ENCODE peak calls at places on chromosomes 2 and 18, in four cellular contexts. N is astrocyte; L is breast epithelium; M is CD8-positive, alpha-beta T cell. I is an unnamed sample.

GRCh38 chr2:105034170-105034569 is 3.7 kb upstream of the MRPS9 start:
- DNase-seq in N (no peak), L (no peak), M (no peak), I (no peak)

GRCh38 chr2:198795419-198795818 is 662.3 kb downstream of the SATB2 start:
- DNase-seq in M (no peak), L (no peak), N (no peak), I (no peak)

GRCh38 chr2:109692013-109692738 is 78.0 kb downstream of the SOWAHC start:
- DNase-seq in N (no peak), M (no peak), L (no peak), I (no peak)

GRCh38 chr2:38178556-38179419 is 102.8 kb upstream of the CYP1B1 start:
- DNase-seq in L (peak; percentile 44), M (no peak), N (peak; percentile 90), I (no peak)

GRCh38 chr2:158464426-158465281 is 7.9 kb downstream of the PKP4 start:
- DNase-seq in L (no peak), M (no peak), N (peak; percentile 26), I (no peak)

GRCh38 chr2:27914046-27914792 is 23.7 kb downstream of the BABAM2 start:
- DNase-seq in N (no peak), L (no peak), M (no peak), I (no peak)

GRCh38 chr18:24876266-24876665 is 415.8 kb downstream of the HRH4 start:
- DNase-seq in L (no peak), N (no peak), M (no peak), I (no peak)

GRCh38 chr2:131657895-131658768 is 130.4 kb downstream of the CCDC74A start:
- DNase-seq in L (no peak), N (no peak), M (no peak), I (no peak)

GRCh38 chr2:154698238-154698788 is at the start of gene KCNJ3:
- DNase-seq in N (no peak), L (no peak), M (no peak), I (no peak)

GRCh38 chr2:38215993-38216392 is 140.0 kb upstream of the CYP1B1 start:
- DNase-seq in N (no peak), L (no peak), M (no peak), I (no peak)

GRCh38 chr2:185221-185620 is 78.6 kb downstream of the SH3YL1 start:
- DNase-seq in M (no peak), L (no peak), N (no peak), I (no peak)

GRCh38 chr18:54119524-54120019 is 104.9 kb downstream of the MBD2 start:
- DNase-seq in M (no peak), N (peak; percentile 30), L (no peak), I (no peak)

GRCh38 chr2:64374686-64375085 is 79.3 kb upstream of the LGALSL start:
- DNase-seq in N (no peak), M (no peak), L (no peak), I (no peak)

GRCh38 chr2:110852541-110853263 is 120.3 kb downstream of the ACOXL start:
- DNase-seq in N (no peak), L (no peak), M (no peak), I (no peak)

GRCh38 chr18:7221424-7222155 is 9.3 kb upstream of the LRRC30 start:
- DNase-seq in L (no peak), N (peak; percentile 45), M (no peak), I (no peak)

GRCh38 chr2:173948198-173948597 is 17.0 kb downstream of the SP3 start:
- DNase-seq in L (no peak), N (no peak), M (no peak), I (no peak)

GRCh38 chr2:7795358-7796199 is 878.4 kb downstream of the RNF144A start:
- DNase-seq in M (no peak), L (no peak), N (peak; percentile 31), I (no peak)

GRCh38 chr2:205358351-205358815 is 323.9 kb upstream of the NRP2 start:
- DNase-seq in N (peak; percentile 8), M (no peak), L (no peak), I (no peak)

GRCh38 chr2:150282821-150283309 is 204.6 kb downstream of the RND3 start:
- DNase-seq in M (no peak), L (peak; percentile 38), N (peak; percentile 19), I (no peak)

GRCh38 chr18:61606759-61607158 is 273.5 kb downstream of the CDH20 start:
- DNase-seq in M (no peak), L (peak; percentile 80), N (peak; percentile 88), I (peak; percentile 7)

GRCh38 chr2:112493858-112494648 is 12.1 kb downstream of the TTL start:
- DNase-seq in N (peak; percentile 57), M (no peak), L (no peak), I (no peak)

GRCh38 chr2:187319441-187320108 is 128.5 kb downstream of the CALCRL start:
- DNase-seq in L (no peak), M (no peak), N (peak; percentile 75), I (no peak)

GRCh38 chr2:49002750-49003149 is 151.6 kb downstream of the FSHR start:
- DNase-seq in M (no peak), L (no peak), N (peak; percentile 86), I (no peak)

GRCh38 chr18:9106800-9107574 is 4.5 kb downstream of the NDUFV2 start:
- DNase-seq in M (no peak), N (no peak), L (no peak), I (no peak)

GRCh38 chr2:98761909-98762308 is 31.0 kb upstream of the MGAT4A start:
- DNase-seq in N (no peak), M (no peak), L (no peak), I (no peak)

GRCh38 chr2:98759827-98760625 is 29.1 kb upstream of the MGAT4A start:
- DNase-seq in L (no peak), M (no peak), N (no peak), I (no peak)

GRCh38 chr2:98759338-98759737 is 28.4 kb upstream of the MGAT4A start:
- DNase-seq in M (no peak), L (no peak), N (no peak), I (no peak)

GRCh38 chr2:98761267-98761781 is 30.4 kb upstream of the MGAT4A start:
- DNase-seq in L (no peak), M (no peak), N (no peak), I (no peak)

DNA sequence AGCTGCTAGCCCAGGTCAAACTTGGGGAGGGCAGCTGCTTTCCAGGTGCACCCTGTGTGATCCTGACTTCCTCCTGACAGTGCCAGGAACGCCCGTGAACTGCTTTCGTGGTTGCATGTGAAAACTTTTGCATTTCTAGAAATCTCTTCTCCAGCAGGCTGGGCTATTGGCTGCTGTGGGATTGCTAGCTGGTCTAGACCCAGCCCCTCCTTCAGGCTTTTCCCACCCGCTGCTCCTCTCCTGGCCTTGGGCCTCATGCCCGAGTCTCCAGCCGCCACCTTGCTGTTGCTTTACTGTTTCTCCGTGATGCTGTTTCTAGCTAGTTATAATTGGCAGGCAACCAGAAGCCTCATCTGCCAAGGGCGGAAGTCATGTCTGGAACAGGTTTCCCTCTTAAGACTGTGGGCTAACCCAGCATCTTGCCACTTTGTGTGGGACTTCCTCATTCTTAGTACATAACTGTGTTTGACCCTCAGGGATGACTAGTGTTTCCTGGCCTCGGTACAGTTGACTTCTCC is 27.0 kb upstream of the MGAT4A start:
- DNase-seq in N (peak; percentile 96), M (peak; percentile 22), L (peak; percentile 92), I (peak; percentile 64)
- TF ChIP-seq CTCF in N (no peak), M (no peak), L (no peak), I (no peak)

DNA sequence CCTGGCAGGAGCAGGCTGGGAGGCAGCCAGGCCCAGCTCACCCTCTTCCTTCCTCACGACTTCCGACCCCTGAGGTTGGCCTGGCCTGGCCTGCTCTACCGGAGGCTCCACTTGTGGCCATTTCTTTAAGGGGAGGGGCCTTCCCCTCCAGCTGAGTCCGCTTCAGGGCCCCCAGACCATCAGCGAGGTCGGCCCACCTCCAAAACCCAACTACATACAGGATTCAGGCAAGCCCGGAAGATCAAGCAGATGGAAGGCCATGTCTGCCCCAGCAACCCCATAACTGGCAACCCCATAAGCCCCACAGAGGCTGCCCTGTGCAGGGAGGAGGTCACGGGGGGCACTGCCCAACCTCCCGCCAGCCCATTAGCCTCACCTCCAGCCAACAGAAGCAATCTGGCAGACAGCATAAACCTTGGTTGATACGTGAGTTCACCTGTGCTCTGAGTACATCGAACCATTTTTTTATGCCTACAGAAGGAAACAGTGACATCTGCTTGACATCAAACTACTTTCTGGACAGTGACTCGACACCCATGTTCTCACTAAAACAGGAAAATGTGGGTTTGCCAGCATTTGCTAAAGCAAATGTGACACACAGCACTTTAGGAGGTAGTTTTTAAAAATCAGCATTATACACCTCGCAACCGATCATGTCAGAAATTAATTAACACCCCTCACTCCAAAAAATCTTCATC is 98.9 kb downstream of the EIPR1 start:
- DNase-seq in N (no peak), M (no peak), L (no peak), I (no peak)
- H3K36me3 ChIP-seq in N (no peaks in the 10 kb centered on the region), M (no peaks in the 10 kb centered on the region), L (no peaks in the 10 kb centered on the region), I (no peaks in the 10 kb centered on the region)

GRCh38 chr2:11142330-11142729 is 12.9 kb upstream of the SLC66A3 start:
- DNase-seq in L (no peak), M (no peak), N (no peak), I (no peak)

GRCh38 chr2:11142987-11143386 is 12.3 kb upstream of the SLC66A3 start:
- DNase-seq in M (no peak), L (no peak), N (no peak), I (no peak)

GRCh38 chr2:11144077-11144723 is 11.1 kb upstream of the SLC66A3 start:
- DNase-seq in M (no peak), N (no peak), L (no peak), I (no peak)

GRCh38 chr2:11140492-11140891 is 14.8 kb upstream of the SLC66A3 start:
- DNase-seq in L (no peak), M (no peak), N (peak; percentile 62), I (no peak)

DNA sequence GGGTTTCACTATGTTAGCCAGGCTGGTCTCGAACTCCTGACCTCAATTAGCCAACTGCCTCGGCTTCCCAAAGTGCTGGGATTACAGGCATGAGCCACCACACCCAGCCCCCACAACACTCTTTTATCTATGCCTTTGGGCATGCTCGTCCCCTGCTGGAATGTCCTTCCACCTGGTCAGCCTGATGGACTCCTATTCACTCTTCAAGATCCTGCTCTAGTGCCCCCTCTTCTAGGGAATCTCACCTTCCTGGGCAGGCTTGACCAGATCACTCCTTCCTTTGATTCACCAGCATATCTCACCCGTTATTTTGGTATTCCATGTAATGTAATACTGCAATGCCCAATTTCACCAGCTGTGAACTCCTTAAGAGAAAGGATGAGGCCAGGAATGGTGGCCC is 13.9 kb upstream of the SLC66A3 start:
- DNase-seq in L (no peak), M (no peak), N (no peak), I (no peak)
- TF ChIP-seq CTCF in L (no peak), M (no peak), N (no peak), I (no peak)

GRCh38 chr18:63980027-63980426 is 10.1 kb downstream of the SERPINB8 start:
- DNase-seq in L (no peak), M (no peak), N (no peak), I (no peak)

GRCh38 chr18:63982361-63982760 is 12.5 kb downstream of the SERPINB8 start:
- DNase-seq in N (no peak), M (no peak), L (no peak), I (no peak)

GRCh38 chr18:63979409-63979908 is 9.6 kb downstream of the SERPINB8 start:
- DNase-seq in L (peak; percentile 59), N (peak; percentile 53), M (no peak), I (no peak)

GRCh38 chr18:63980896-63981454 is 11.1 kb downstream of the SERPINB8 start:
- DNase-seq in M (no peak), N (no peak), L (no peak), I (no peak)

DNA sequence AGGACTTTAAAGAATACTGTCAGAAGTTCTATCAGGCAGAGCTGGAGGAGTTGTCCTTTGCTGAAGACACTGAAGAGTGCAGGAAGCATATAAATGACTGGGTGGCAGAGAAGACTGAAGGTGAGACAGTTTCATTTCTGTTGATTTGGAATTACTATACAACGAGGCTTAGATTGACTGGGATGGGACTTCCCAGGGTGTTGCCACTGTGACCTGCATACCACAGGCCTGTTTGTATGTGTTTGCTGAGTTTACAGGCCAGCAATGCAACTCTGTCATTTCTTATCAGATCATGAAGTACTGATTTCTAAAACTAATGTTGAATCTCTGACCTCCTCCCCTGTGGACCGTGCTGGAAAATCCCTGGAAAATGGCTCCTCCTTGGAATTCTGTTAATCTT is 11.8 kb downstream of the SERPINB8 start:
- DNase-seq in L (no peak), M (no peak), N (no peak), I (no peak)
- H3K36me3 ChIP-seq in L (no peaks in the 10 kb centered on the region), M (peaks cover 10% of the 10 kb centered on the region), N (peaks cover 35% of the 10 kb centered on the region), I (peaks cover 17% of the 10 kb centered on the region)